ENCODE peak calls at places on chromosomes 13 and 19, in seven cellular contexts. S is body of pancreas, O is ovary, X is NB4, R is sigmoid colon, U is IMR-90, W is uterus. L is an unnamed sample.

GRCh38 chr19:42455621-42456081 is 12.9 kb upstream of the CXCL17 start:
- DNase-seq in S (no peak), O (no peak), X (no peak), R (no peak), U (no peak), W (no peak), L (no peak)

GRCh38 chr13:54928071-54928470 is 1899.5 kb downstream of the OLFM4 start:
- DNase-seq in S (no peak), O (no peak), X (no peak), R (no peak), U (no peak), W (no peak), L (no peak)

GRCh38 chr19:9847087-9847671 is 12.1 kb downstream of the PIN1 start:
- DNase-seq in S (peak), O (peak), X (peak), R (peak), U (peak), W (peak), L (no peak)

GRCh38 chr13:68304287-68304893 is 1074.3 kb upstream of the PCDH9 start:
- DNase-seq in S (no peak), O (no peak), X (peak), R (no peak), U (no peak), W (no peak), L (no peak)

GRCh38 chr19:1503089-1503924 is 9.5 kb downstream of the ADAMTSL5 start:
- DNase-seq in S (peak), O (peak), X (peak), R (peak), U (peak), W (peak), L (no peak)

GRCh38 chr19:3880471-3881271 is at the start of gene ATCAY:
- DNase-seq in S (no peak), O (no peak), X (no peak), R (no peak), U (no peak), W (no peak), L (no peak)

GRCh38 chr13:24274452-24274971 is 34.9 kb upstream of the C1QTNF9 start:
- DNase-seq in S (no peak), O (peak), X (no peak), R (no peak), U (peak), W (no peak), L (no peak)

GRCh38 chr13:105502193-105502592 is 1033.3 kb downstream of the EFNB2 start:
- DNase-seq in S (no peak), O (no peak), X (no peak), R (no peak), U (no peak), W (no peak), L (no peak)

GRCh38 chr13:20001351-20001750 is 42.8 kb downstream of the ZMYM2 start:
- DNase-seq in S (no peak), O (no peak), X (no peak), R (no peak), U (peak), W (no peak), L (no peak)

GRCh38 chr13:46546084-46546786 is 6.7 kb upstream of the LRCH1 start:
- DNase-seq in S (no peak), O (no peak), X (no peak), R (no peak), U (no peak), W (no peak), L (no peak)

GRCh38 chr13:27728271-27728670 is 64.0 kb upstream of the GSX1 start:
- DNase-seq in S (no peak), O (no peak), X (peak), R (no peak), U (no peak), W (no peak), L (no peak)

DNA sequence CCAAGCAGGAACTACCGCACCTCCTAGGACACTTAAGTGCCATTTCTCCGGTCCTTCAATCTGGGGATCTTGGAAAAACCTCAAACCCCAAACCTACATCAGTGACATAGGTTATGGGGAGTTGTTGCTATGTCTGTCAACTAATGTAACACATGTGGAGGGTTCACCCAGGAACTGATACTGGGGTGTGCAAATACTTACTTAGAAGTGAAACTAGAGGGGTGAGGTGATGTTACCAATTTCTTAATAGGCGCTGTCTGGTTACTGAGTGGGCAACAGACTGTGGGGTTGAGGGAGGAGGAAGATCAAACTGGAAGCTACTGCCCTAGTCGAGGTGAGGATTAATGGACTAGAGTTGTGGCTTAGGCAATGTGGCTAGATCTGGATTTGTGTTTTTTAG is 1.9 kb downstream of the ZNF586 start:
- DNase-seq in S (no peak), O (no peak), X (no peak), R (no peak), U (no peak), W (no peak), L (no peak)
- H3K4me3 ChIP-seq in S (no peak), O (no peak), X (no peak), R (no peak), U (no peak), W (no peak), L (no peak)

DNA sequence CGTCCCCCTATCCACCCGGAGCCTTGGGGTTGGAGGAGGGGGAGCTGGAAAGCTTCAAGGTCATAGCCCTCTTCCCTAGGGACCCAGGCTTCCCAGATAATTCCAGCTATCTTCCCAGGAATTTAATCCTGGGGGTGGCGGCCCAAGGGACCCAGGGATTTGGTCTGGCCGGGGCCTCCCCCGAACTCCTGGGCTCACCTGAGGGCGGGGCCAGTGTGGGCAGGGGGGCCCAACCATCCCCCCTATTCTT is 1.3 kb downstream of the VASP start:
- DNase-seq in S (no peak), O (peak), X (no peak), R (no peak), U (no peak), W (no peak), L (no peak)
- TF ChIP-seq POLR2A in S (no peak), O (no peak), X (no peak), R (no peak), U (no peak), W (no peak), L (no peak)

GRCh38 chr13:111845621-111846351 is 221.2 kb upstream of the SOX1 start:
- DNase-seq in S (no peak), O (no peak), X (peak), R (no peak), U (no peak), W (no peak), L (no peak)
- H3K4me3 ChIP-seq in S (no peak), O (no peak), X (no peak), R (no peak), U (no peak), W (no peak), L (no peak)

GRCh38 chr13:41019027-41019487 is at the start of gene ELF1:
- DNase-seq in S (peak), O (no peak), X (peak), R (no peak), U (peak), W (no peak), L (peak)
- TF ChIP-seq POLR2A in S (peak), O (no peak), X (peak), R (no peak), U (no peak), W (no peak), L (no peak)

GRCh38 chr19:43532571-43532961 is 422 bp upstream of the ZNF575 start:
- DNase-seq in S (no peak), O (peak), X (no peak), R (peak), U (no peak), W (peak), L (no peak)

GRCh38 chr19:43534305-43534612 is 1.3 kb downstream of the ZNF575 start:
- DNase-seq in S (no peak), O (no peak), X (no peak), R (no peak), U (no peak), W (no peak), L (no peak)

GRCh38 chr19:43533546-43534304 is 737 bp downstream of the ZNF575 start:
- DNase-seq in S (peak), O (peak), X (peak), R (peak), U (peak), W (peak), L (peak)

GRCh38 chr19:43534811-43535761 is 2.1 kb downstream of the ZNF575 start:
- DNase-seq in S (peak), O (peak), X (peak), R (peak), U (peak), W (peak), L (no peak)

GRCh38 chr19:43532962-43533545 is at the start of gene ZNF575:
- DNase-seq in S (peak), O (peak), X (peak), R (peak), U (peak), W (peak), L (peak)
- H3K4me3 ChIP-seq in S (peak), O (peak), X (peak), R (peak), U (peak), W (peak), L (peak)

GRCh38 chr19:48933382-48933932 is at the start of gene DHDH:
- DNase-seq in S (peak), O (peak), X (peak), R (peak), U (peak), W (peak), L (no peak)
- TF ChIP-seq POLR2A in S (peak), O (no peak), X (no peak), R (no peak), U (no peak), W (peak), L (peak)

GRCh38 chr13:41503386-41503785 is 46.0 kb downstream of the RGCC start:
- DNase-seq in S (no peak), O (no peak), X (no peak), R (no peak), U (no peak), W (no peak), L (no peak)
- H3K4me3 ChIP-seq in S (no peak), O (no peak), X (no peak), R (no peak), U (no peak), W (no peak), L (no peak)